ENCODE peak calls at places on chromosome 5, in eight cellular contexts. One of them, this sample, is unnamed.

GRCh38 chr5:119286516-119287488 is 69.0 kb upstream of the TNFAIP8 start:
- DNase-seq in stomach: no peak
- DNase-seq in suprapubic skin: no peak
- DNase-seq in HCT116: no peak
- DNase-seq in endothelial cell of umbilical vein: no peak
- DNase-seq in GM12892: no peak
- DNase-seq in HL-60: no peak
- DNase-seq in GM12878: no peak
- DNase-seq in this sample: no peak

GRCh38 chr5:82396871-82397514 is 118.8 kb upstream of the RPS23 start:
- DNase-seq in stomach: peak
- DNase-seq in suprapubic skin: no peak
- DNase-seq in HCT116: peak
- DNase-seq in endothelial cell of umbilical vein: peak
- DNase-seq in GM12892: no peak
- DNase-seq in HL-60: no peak
- DNase-seq in GM12878: no peak
- DNase-seq in this sample: no peak

GRCh38 chr5:32094691-32095090 is 79.4 kb downstream of the GOLPH3 start:
- DNase-seq in stomach: no peak
- DNase-seq in suprapubic skin: no peak
- DNase-seq in HCT116: no peak
- DNase-seq in endothelial cell of umbilical vein: no peak
- DNase-seq in GM12892: no peak
- DNase-seq in HL-60: no peak
- DNase-seq in GM12878: no peak
- DNase-seq in this sample: no peak

GRCh38 chr5:127806776-127807175 is 103.6 kb downstream of the CCDC192 start:
- DNase-seq in stomach: no peak
- DNase-seq in suprapubic skin: no peak
- DNase-seq in HCT116: no peak
- DNase-seq in endothelial cell of umbilical vein: no peak
- DNase-seq in GM12892: no peak
- DNase-seq in HL-60: no peak
- DNase-seq in GM12878: no peak
- DNase-seq in this sample: no peak

GRCh38 chr5:146540421-146540820 is 24.4 kb upstream of the GPR151 start:
- DNase-seq in stomach: no peak
- DNase-seq in suprapubic skin: no peak
- DNase-seq in HCT116: no peak
- DNase-seq in endothelial cell of umbilical vein: no peak
- DNase-seq in GM12892: no peak
- DNase-seq in HL-60: no peak
- DNase-seq in GM12878: no peak
- DNase-seq in this sample: no peak

GRCh38 chr5:41527201-41527779 is 16.9 kb upstream of the PLCXD3 start:
- DNase-seq in stomach: no peak
- DNase-seq in suprapubic skin: no peak
- DNase-seq in HCT116: peak
- DNase-seq in endothelial cell of umbilical vein: peak
- DNase-seq in GM12892: no peak
- DNase-seq in HL-60: no peak
- DNase-seq in GM12878: no peak
- DNase-seq in this sample: no peak

GRCh38 chr5:38636626-38637025 is 80.2 kb upstream of the LIFR start:
- DNase-seq in stomach: peak
- DNase-seq in suprapubic skin: no peak
- DNase-seq in HCT116: peak
- DNase-seq in endothelial cell of umbilical vein: no peak
- DNase-seq in GM12892: no peak
- DNase-seq in HL-60: no peak
- DNase-seq in GM12878: no peak
- DNase-seq in this sample: no peak

GRCh38 chr5:125257057-125257970 is 510.9 kb upstream of the ZNF608 start:
- DNase-seq in stomach: no peak
- DNase-seq in suprapubic skin: no peak
- DNase-seq in HCT116: no peak
- DNase-seq in endothelial cell of umbilical vein: no peak
- DNase-seq in GM12892: no peak
- DNase-seq in HL-60: no peak
- DNase-seq in GM12878: no peak
- DNase-seq in this sample: no peak

GRCh38 chr5:73437126-73438047 is 11.2 kb downstream of the FOXD1 start:
- DNase-seq in stomach: no peak
- DNase-seq in suprapubic skin: no peak
- DNase-seq in HCT116: peak
- DNase-seq in endothelial cell of umbilical vein: no peak
- DNase-seq in GM12892: no peak
- DNase-seq in HL-60: no peak
- DNase-seq in GM12878: no peak
- DNase-seq in this sample: no peak

GRCh38 chr5:137954131-137954879 is 65.0 kb downstream of the PKD2L2 start:
- DNase-seq in stomach: no peak
- DNase-seq in suprapubic skin: no peak
- DNase-seq in HCT116: no peak
- DNase-seq in endothelial cell of umbilical vein: peak
- DNase-seq in GM12892: no peak
- DNase-seq in HL-60: no peak
- DNase-seq in GM12878: no peak
- DNase-seq in this sample: no peak

GRCh38 chr5:33684760-33685159 is 207.0 kb downstream of the ADAMTS12 start:
- DNase-seq in stomach: no peak
- DNase-seq in suprapubic skin: no peak
- DNase-seq in HCT116: no peak
- DNase-seq in endothelial cell of umbilical vein: no peak
- DNase-seq in GM12892: no peak
- DNase-seq in HL-60: no peak
- DNase-seq in GM12878: no peak
- DNase-seq in this sample: no peak

DNA sequence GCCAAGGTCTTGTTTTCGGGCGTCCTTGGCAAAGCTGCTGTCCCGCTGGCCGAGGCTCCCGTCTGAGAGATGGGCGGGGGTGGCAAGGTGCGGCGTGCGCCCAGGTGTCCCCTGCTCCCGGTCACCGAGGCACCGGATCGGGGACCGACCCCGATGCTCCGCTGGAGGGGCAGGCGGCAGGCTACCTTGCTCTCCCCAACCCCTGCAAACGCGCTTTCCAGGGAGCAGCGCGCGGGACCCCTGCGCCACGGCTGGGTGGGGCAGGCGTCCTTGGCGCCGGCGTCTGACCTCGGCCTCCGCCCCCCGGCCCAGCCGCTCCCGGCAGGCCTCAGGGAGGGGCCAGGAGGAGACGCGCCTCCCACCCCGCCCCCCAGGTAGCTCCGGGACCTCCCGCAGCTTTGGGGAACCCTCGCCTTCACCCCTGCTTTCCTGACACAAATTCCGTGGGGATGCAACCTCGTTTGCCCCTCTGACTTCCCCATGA is 551 bp downstream of the N4BP3 start:
- DNase-seq in stomach: no peak
- DNase-seq in suprapubic skin: no peak
- DNase-seq in HCT116: no peak
- DNase-seq in endothelial cell of umbilical vein: no peak
- DNase-seq in GM12892: peak
- DNase-seq in HL-60: no peak
- DNase-seq in GM12878: no peak
- DNase-seq in this sample: no peak
- TF ChIP-seq POLR2AphosphoS5 in stomach: no peak
- TF ChIP-seq POLR2AphosphoS5 in suprapubic skin: no peak
- TF ChIP-seq POLR2AphosphoS5 in HCT116: no peak
- TF ChIP-seq POLR2AphosphoS5 in endothelial cell of umbilical vein: no peak
- TF ChIP-seq POLR2AphosphoS5 in GM12892: no peak
- TF ChIP-seq POLR2AphosphoS5 in HL-60: no peak
- TF ChIP-seq POLR2AphosphoS5 in GM12878: no peak
- TF ChIP-seq POLR2AphosphoS5 in this sample: no peak

DNA sequence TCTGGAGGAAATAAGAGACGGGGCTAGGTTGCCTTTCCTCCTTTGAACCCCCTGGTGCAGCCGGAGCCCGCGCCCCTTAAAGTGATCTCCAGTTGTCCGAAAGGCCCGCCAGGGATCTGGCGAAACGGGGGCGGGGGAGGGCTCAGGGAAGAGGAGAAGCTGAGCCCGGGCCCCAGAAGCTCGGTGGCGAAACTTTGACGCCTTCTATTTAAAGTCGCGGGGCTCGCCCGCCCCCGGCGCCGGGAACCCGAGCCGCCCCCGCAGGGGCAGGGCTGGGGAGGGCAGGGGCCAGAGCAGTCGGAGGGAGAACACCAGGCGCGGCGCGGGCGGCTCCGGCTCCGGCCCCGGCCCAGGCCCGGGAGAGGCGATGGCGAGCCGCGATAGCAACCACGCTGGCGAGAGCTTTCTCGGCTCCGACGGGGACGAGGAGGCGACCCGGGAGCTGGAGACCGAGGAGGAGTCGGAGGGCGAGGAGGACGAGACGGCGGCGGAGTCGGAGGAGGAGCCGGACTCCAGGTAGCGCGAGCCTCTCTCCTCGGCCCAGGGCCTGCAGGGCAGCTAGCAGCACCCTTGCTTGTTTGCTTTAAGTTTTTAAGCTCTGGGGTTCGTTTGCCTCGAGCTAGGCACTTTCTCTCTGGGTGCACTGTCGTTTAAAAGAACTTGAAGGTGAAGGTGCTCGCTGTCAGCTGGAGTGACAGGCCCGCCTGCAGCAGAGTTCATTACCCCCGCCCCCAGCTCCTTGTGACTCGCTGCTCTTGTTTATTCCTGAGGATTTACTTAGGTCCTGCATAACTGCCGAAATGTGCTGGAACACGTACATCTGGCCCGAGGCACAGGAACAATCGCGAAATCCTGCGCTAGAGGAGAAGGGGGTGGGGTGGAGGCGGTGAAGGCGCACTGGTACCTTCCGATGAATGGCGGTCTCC is at the start of gene CMYA5:
- DNase-seq in stomach: peak
- DNase-seq in suprapubic skin: peak
- DNase-seq in HCT116: no peak
- DNase-seq in endothelial cell of umbilical vein: no peak
- DNase-seq in GM12892: no peak
- DNase-seq in HL-60: no peak
- DNase-seq in GM12878: no peak
- DNase-seq in this sample: no peak
- TF ChIP-seq POLR2AphosphoS5 in stomach: no peak
- TF ChIP-seq POLR2AphosphoS5 in suprapubic skin: no peak
- TF ChIP-seq POLR2AphosphoS5 in HCT116: no peak
- TF ChIP-seq POLR2AphosphoS5 in endothelial cell of umbilical vein: no peak
- TF ChIP-seq POLR2AphosphoS5 in GM12892: no peak
- TF ChIP-seq POLR2AphosphoS5 in HL-60: no peak
- TF ChIP-seq POLR2AphosphoS5 in GM12878: no peak
- TF ChIP-seq POLR2AphosphoS5 in this sample: no peak

GRCh38 chr5:176525677-176526076 is 11.5 kb downstream of the RNF44 start:
- DNase-seq in stomach: no peak
- DNase-seq in suprapubic skin: no peak
- DNase-seq in HCT116: no peak
- DNase-seq in endothelial cell of umbilical vein: no peak
- DNase-seq in GM12892: no peak
- DNase-seq in HL-60: no peak
- DNase-seq in GM12878: no peak
- DNase-seq in this sample: no peak
- TF ChIP-seq POLR2AphosphoS5 in stomach: no peak
- TF ChIP-seq POLR2AphosphoS5 in suprapubic skin: no peak
- TF ChIP-seq POLR2AphosphoS5 in HCT116: no peak
- TF ChIP-seq POLR2AphosphoS5 in endothelial cell of umbilical vein: no peak
- TF ChIP-seq POLR2AphosphoS5 in GM12892: no peak
- TF ChIP-seq POLR2AphosphoS5 in HL-60: peak
- TF ChIP-seq POLR2AphosphoS5 in GM12878: no peak
- TF ChIP-seq POLR2AphosphoS5 in this sample: no peak

GRCh38 chr5:160188968-160189319 is 40.4 kb upstream of the FABP6 start:
- DNase-seq in stomach: no peak
- DNase-seq in suprapubic skin: no peak
- DNase-seq in HCT116: no peak
- DNase-seq in endothelial cell of umbilical vein: no peak
- DNase-seq in GM12892: no peak
- DNase-seq in HL-60: no peak
- DNase-seq in GM12878: no peak
- DNase-seq in this sample: no peak

GRCh38 chr5:160187091-160187490 is 42.2 kb upstream of the FABP6 start:
- DNase-seq in stomach: no peak
- DNase-seq in suprapubic skin: no peak
- DNase-seq in HCT116: no peak
- DNase-seq in endothelial cell of umbilical vein: no peak
- DNase-seq in GM12892: no peak
- DNase-seq in HL-60: no peak
- DNase-seq in GM12878: no peak
- DNase-seq in this sample: no peak

GRCh38 chr5:160186480-160186879 is 42.8 kb upstream of the FABP6 start:
- DNase-seq in stomach: no peak
- DNase-seq in suprapubic skin: no peak
- DNase-seq in HCT116: no peak
- DNase-seq in endothelial cell of umbilical vein: no peak
- DNase-seq in GM12892: no peak
- DNase-seq in HL-60: no peak
- DNase-seq in GM12878: no peak
- DNase-seq in this sample: no peak

GRCh38 chr5:160185954-160186353 is 43.4 kb upstream of the FABP6 start:
- DNase-seq in stomach: no peak
- DNase-seq in suprapubic skin: no peak
- DNase-seq in HCT116: no peak
- DNase-seq in endothelial cell of umbilical vein: no peak
- DNase-seq in GM12892: no peak
- DNase-seq in HL-60: no peak
- DNase-seq in GM12878: no peak
- DNase-seq in this sample: no peak

GRCh38 chr5:160188151-160188967 is 40.9 kb upstream of the FABP6 start:
- DNase-seq in stomach: peak
- DNase-seq in suprapubic skin: peak
- DNase-seq in HCT116: no peak
- DNase-seq in endothelial cell of umbilical vein: peak
- DNase-seq in GM12892: peak
- DNase-seq in HL-60: no peak
- DNase-seq in GM12878: no peak
- DNase-seq in this sample: peak
- TF ChIP-seq POLR2AphosphoS5 in stomach: peak
- TF ChIP-seq POLR2AphosphoS5 in suprapubic skin: no peak
- TF ChIP-seq POLR2AphosphoS5 in HCT116: no peak
- TF ChIP-seq POLR2AphosphoS5 in endothelial cell of umbilical vein: peak
- TF ChIP-seq POLR2AphosphoS5 in GM12892: no peak
- TF ChIP-seq POLR2AphosphoS5 in HL-60: no peak
- TF ChIP-seq POLR2AphosphoS5 in GM12878: no peak
- TF ChIP-seq POLR2AphosphoS5 in this sample: no peak